ENCODE peak calls at places on chromosome 19, in six cellular contexts. H, N, W, J, O and U are unnamed samples.
A peak's percentile ranks its signal among the peaks of the same experiment; 100 is the strongest.

GRCh38 chr19:43711751-43712355 is 4.0 kb upstream of the IRGC start:
- DNase-seq in N (no peak), O (no peak), W (no peak), H (no peak), J (no peak), U (no peak)

GRCh38 chr19:49421039-49421877 is 2.0 kb downstream of the PTH2 start:
- DNase-seq in J (no peak), H (no peak), N (peak; percentile 67), O (no peak), W (peak; percentile 26), U (peak; percentile 80)

GRCh38 chr19:55670280-55671053 is 4.6 kb upstream of the EPN1 start:
- DNase-seq in J (no peak), N (no peak), O (no peak), H (peak; percentile 55), W (peak; percentile 39), U (no peak)

GRCh38 chr19:8150178-8150865 is 930 bp upstream of the FBN3 start:
- DNase-seq in J (no peak), N (no peak), W (no peak), H (no peak), O (no peak), U (no peak)

GRCh38 chr19:35760711-35761349 is 2.9 kb downstream of the PROSER3 start:
- DNase-seq in O (no peak), J (no peak), N (no peak), W (no peak), H (no peak), U (no peak)

GRCh38 chr19:11560404-11560988 is 1.5 kb upstream of the ELOF1 start:
- DNase-seq in W (no peak), N (no peak), H (no peak), O (peak; percentile 61), J (no peak), U (peak; percentile 74)

GRCh38 chr19:43639507-43640423 is at the start of gene CADM4:
- DNase-seq in H (no peak), O (peak; percentile 47), J (peak; percentile 47), W (peak; percentile 42), N (peak; percentile 39), U (peak; percentile 17)

GRCh38 chr19:44697670-44698034 is 1.3 kb upstream of the CEACAM16 start:
- DNase-seq in J (no peak), O (no peak), W (no peak), N (no peak), H (no peak), U (no peak)

GRCh38 chr19:58396691-58397532 is 1.5 kb downstream of the RNF225 start:
- DNase-seq in W (no peak), N (no peak), O (no peak), J (no peak), H (no peak), U (no peak)

GRCh38 chr19:347946-348861 is 3.6 kb upstream of the MIER2 start:
- DNase-seq in J (no peak), O (no peak), H (no peak), W (no peak), N (no peak), U (peak; percentile 11)

GRCh38 chr19:8252922-8253589 is 43.9 kb downstream of the CERS4 start:
- DNase-seq in N (peak; percentile 89), W (peak; percentile 39), O (peak; percentile 88), H (peak; percentile 72), J (peak; percentile 47), U (peak; percentile 81)

GRCh38 chr19:41994521-41994971 is 516 bp upstream of the ATP1A3 start:
- DNase-seq in W (no peak), H (no peak), J (no peak), N (no peak), O (no peak), U (no peak)

GRCh38 chr19:16076154-16076957 is at the start of gene TPM4:
- DNase-seq in J (peak; percentile 84), H (no peak), N (peak; percentile 93), O (peak; percentile 86), W (peak; percentile 57), U (peak; percentile 97)